ENCODE peak calls at places on chromosomes 2 and 18, in seven cellular contexts. Q is foreskin fibroblast, L is HFFc6, P is H9, J is A549, E is left lung, H is kidney. U is an unnamed sample.
A peak's percentile ranks its signal among the peaks of the same experiment; 100 is the strongest.

GRCh38 chr2:135863231-135863630 is 13.0 kb downstream of the MCM6 start:
- DNase-seq in E (no peak), Q (peak; percentile 33), H (no peak), J (no peak), P (no peak), L (no peak), U (no peak)

GRCh38 chr2:88866756-88867155 is 175.3 kb downstream of the RPIA start:
- DNase-seq in Q (no peak), H (no peak), E (no peak), L (no peak), P (no peak), J (no peak), U (no peak)

GRCh38 chr2:64615206-64615763 is 38.4 kb downstream of the SERTAD2 start:
- DNase-seq in H (no peak), J (no peak), Q (no peak), L (no peak), P (no peak), E (no peak), U (no peak)

GRCh38 chr2:47558116-47559078 is 155.4 kb downstream of the MSH2 start:
- DNase-seq in J (no peak), E (no peak), L (no peak), Q (peak; percentile 51), H (no peak), P (no peak), U (no peak)

GRCh38 chr2:180360283-180360618 is 353.2 kb upstream of the CWC22 start:
- DNase-seq in E (no peak), P (no peak), H (no peak), J (no peak), L (no peak), Q (no peak), U (no peak)

GRCh38 chr18:51082571-51083264 is 52.7 kb downstream of the SMAD4 start:
- DNase-seq in Q (no peak), L (no peak), P (no peak), J (no peak), H (no peak), E (no peak), U (peak; percentile 18)

GRCh38 chr2:202317080-202317859 is 51.7 kb downstream of the NOP58 start:
- DNase-seq in E (no peak), L (peak; percentile 74), Q (peak; percentile 86), P (no peak), J (no peak), H (no peak), U (no peak)

GRCh38 chr2:235543126-235543750 is 49.4 kb downstream of the AGAP1 start:
- DNase-seq in J (no peak), L (no peak), E (no peak), Q (no peak), P (no peak), H (no peak), U (no peak)

GRCh38 chr2:206442854-206443734 is at the start of gene ADAM23:
- DNase-seq in J (peak; percentile 56), L (no peak), E (peak; percentile 69), Q (peak; percentile 85), H (peak; percentile 67), P (peak; percentile 89), U (peak; percentile 87)

GRCh38 chr2:158457826-158458616 is 1.3 kb downstream of the PKP4 start:
- DNase-seq in H (peak; percentile 93), P (peak; percentile 90), E (peak; percentile 95), J (peak; percentile 65), L (peak; percentile 58), Q (peak; percentile 79), U (peak; percentile 58)

GRCh38 chr18:49890041-49890440 is 76.7 kb upstream of the ACAA2 start:
- DNase-seq in P (no peak), H (no peak), E (no peak), L (no peak), J (no peak), Q (no peak), U (no peak)

GRCh38 chr2:23430263-23430662 is 45.3 kb downstream of the KLHL29 start:
- DNase-seq in L (peak; percentile 87), E (no peak), J (no peak), H (no peak), P (peak; percentile 5), Q (peak; percentile 75), U (no peak)

GRCh38 chr18:75241705-75242104 is 31.1 kb downstream of the TSHZ1 start:
- DNase-seq in P (no peak), E (no peak), Q (no peak), J (no peak), L (no peak), H (no peak), U (no peak)

GRCh38 chr2:197163755-197164753 is 146.5 kb downstream of the ANKRD44 start:
- DNase-seq in Q (no peak), E (peak; percentile 76), H (peak; percentile 78), L (no peak), J (no peak), P (peak; percentile 69), U (no peak)

GRCh38 chr2:114812261-114812660 is 369.8 kb downstream of the DPP10 start:
- DNase-seq in E (no peak), H (no peak), L (no peak), J (no peak), Q (no peak), P (no peak), U (no peak)

GRCh38 chr2:176579608-176580007 is 310.4 kb downstream of the MTX2 start:
- DNase-seq in Q (no peak), E (no peak), H (no peak), P (no peak), J (no peak), L (no peak), U (no peak)

GRCh38 chr2:58006256-58006951 is 40.2 kb upstream of the VRK2 start:
- DNase-seq in E (no peak), P (no peak), L (no peak), H (no peak), Q (no peak), J (no peak), U (no peak)

GRCh38 chr2:47867205-47867604 is 39.1 kb downstream of the FBXO11 start:
- DNase-seq in Q (peak; percentile 89), J (no peak), H (no peak), L (peak; percentile 76), E (no peak), P (no peak), U (no peak)

GRCh38 chr2:128799284-128799552 is 480.6 kb upstream of the HS6ST1 start:
- DNase-seq in H (no peak), L (no peak), E (no peak), P (peak; percentile 7), J (no peak), Q (no peak), U (no peak)

GRCh38 chr2:46239175-46239846 is 57.9 kb upstream of the EPAS1 start:
- DNase-seq in E (no peak), P (no peak), H (no peak), J (no peak), L (no peak), Q (peak; percentile 36), U (no peak)

GRCh38 chr18:13455960-13456471 is 237.5 kb downstream of the LDLRAD4 start:
- DNase-seq in H (no peak), P (peak; percentile 20), E (no peak), L (no peak), Q (no peak), J (no peak), U (peak; percentile 50)

DNA sequence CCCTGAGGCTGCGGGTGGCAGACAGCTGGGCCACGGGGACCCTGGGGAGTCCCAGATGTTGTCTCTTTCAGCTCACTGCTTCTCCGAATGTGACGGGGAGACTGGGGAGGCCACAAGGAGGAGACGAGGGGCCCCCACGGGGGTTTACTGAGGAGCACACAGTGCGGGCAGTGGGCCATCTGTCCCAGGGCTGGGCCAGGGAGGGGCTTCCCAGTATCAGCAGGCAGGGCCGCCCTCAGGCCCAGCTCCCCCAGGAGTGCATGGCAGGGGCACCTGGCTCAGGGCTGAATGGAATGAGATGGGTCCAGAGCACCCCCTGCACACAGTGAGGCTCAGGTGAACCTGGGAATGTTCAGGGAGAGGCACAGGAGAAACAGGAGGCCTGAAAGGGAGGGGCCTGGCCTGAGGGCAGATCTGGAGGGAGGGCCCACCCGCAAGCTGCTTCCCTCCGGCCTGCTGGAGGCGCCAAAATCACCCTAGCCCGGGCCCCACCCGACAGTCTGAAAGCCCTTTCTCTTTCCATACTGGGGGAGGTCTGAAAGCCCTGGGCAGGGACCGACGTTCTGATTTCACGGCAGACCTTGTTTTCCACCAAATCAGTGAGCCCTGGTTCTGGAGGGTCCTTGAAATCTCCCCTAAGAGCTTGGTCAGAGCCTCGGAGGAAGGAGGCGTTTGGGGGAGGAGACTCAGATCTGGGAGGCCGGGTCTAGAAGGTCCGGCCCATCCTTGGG is 35.5 kb upstream of the PTMA start:
- DNase-seq in L (no peak), P (peak; percentile 94), H (no peak), J (peak; percentile 67), Q (peak; percentile 69), E (no peak), U (peak; percentile 79)
- TF ChIP-seq CTCF in L (peak; percentile 42), P (peak; percentile 63), H (no peak), J (peak; percentile 56), Q (peak; percentile 37), E (no peak), U (peak; percentile 65)

DNA sequence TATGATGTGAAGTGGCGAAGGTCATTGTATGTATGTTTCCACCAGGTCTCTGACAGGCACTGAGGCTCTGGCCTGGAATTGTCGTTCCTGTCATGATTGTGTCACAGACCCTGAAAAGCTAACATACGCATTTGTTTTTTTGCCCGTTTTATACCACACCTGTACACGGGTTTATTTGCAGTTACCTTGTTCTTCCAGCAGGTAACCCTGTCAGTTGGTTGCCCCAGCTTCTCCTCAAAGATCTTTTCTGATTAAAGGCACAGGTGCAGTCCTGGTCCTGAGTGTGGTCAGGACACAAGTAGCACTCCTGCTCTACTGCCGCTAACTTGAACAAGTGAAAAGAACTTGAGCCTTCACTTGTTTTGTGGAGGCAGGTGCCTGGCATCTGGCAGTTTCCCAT is 19.9 kb downstream of the CD8A start:
- DNase-seq in P (no peak), H (no peak), E (no peak), L (no peak), Q (no peak), J (no peak), U (no peak)
- TF ChIP-seq CTCF in P (no peak), H (no peak), E (no peak), L (no peak), Q (no peak), J (no peak), U (no peak)

GRCh38 chr18:24180048-24180447 is 41.2 kb downstream of the CABYR start:
- DNase-seq in P (no peak), Q (no peak), E (no peak), H (no peak), L (no peak), J (no peak), U (no peak)

GRCh38 chr18:24181806-24182205 is 42.9 kb downstream of the CABYR start:
- DNase-seq in J (no peak), L (no peak), H (no peak), E (no peak), Q (peak; percentile 10), P (no peak), U (no peak)

GRCh38 chr18:24173997-24174396 is 35.1 kb downstream of the CABYR start:
- DNase-seq in Q (no peak), E (no peak), P (no peak), L (no peak), J (no peak), H (no peak), U (no peak)

GRCh38 chr18:24177499-24178133 is 38.8 kb downstream of the CABYR start:
- DNase-seq in P (no peak), L (no peak), H (no peak), J (no peak), E (no peak), Q (no peak), U (no peak)

GRCh38 chr18:24176727-24177416 is 38.0 kb downstream of the CABYR start:
- DNase-seq in J (peak; percentile 13), E (no peak), P (peak; percentile 83), H (no peak), Q (peak; percentile 64), L (peak; percentile 25), U (peak; percentile 64)
- TF ChIP-seq CTCF in J (peak; percentile 59), E (peak; percentile 53), P (peak; percentile 91), H (peak; percentile 63), Q (peak; percentile 73), L (peak; percentile 88), U (peak; percentile 81)

GRCh38 chr2:210072922-210073509 is 70.6 kb downstream of the RPE start:
- DNase-seq in H (no peak), P (no peak), L (peak; percentile 32), E (no peak), J (peak; percentile 2), Q (peak; percentile 67), U (peak; percentile 18)
- TF ChIP-seq CTCF in H (peak; percentile 50), P (peak; percentile 79), L (peak; percentile 89), E (peak; percentile 30), J (peak; percentile 59), Q (peak; percentile 64), U (peak; percentile 60)

U was measured in GM13977.